ENCODE peak calls at places on chromosomes 3 and 15, in seven cellular contexts. X is SK-N-SH, E is GM23248, A is GM23338, G is PC-9, Q is PC-3, M is MM.1S. N is an unnamed sample. For H3F3A, the result is how much of the 10 kb centered on the place peaks cover.

GRCh38 chr3:172135185-172135584 is 95.8 kb downstream of the FNDC3B start:
- DNase-seq in M (no peak), E (no peak), G (no peak), X (no peak), A (no peak), Q (no peak), N (no peak)

GRCh38 chr3:173092038-173092437 is 49.0 kb downstream of the SPATA16 start:
- DNase-seq in Q (no peak), E (no peak), G (no peak), X (no peak), A (no peak), M (no peak), N (no peak)

GRCh38 chr15:92159906-92160841 is 233.5 kb upstream of the ST8SIA2 start:
- DNase-seq in X (peak), G (no peak), A (peak), Q (no peak), E (no peak), M (no peak), N (peak)

GRCh38 chr15:85759391-85759790 is 35.3 kb downstream of the KLHL25 start:
- DNase-seq in G (no peak), Q (no peak), E (no peak), X (peak), M (no peak), A (no peak), N (no peak)

GRCh38 chr3:49471856-49472495 is 1.9 kb downstream of the DAG1 start:
- DNase-seq in X (no peak), M (no peak), E (no peak), Q (no peak), A (peak), G (no peak), N (no peak)

GRCh38 chr15:98177950-98178848 is 217.7 kb downstream of the ARRDC4 start:
- DNase-seq in M (peak), E (peak), A (peak), G (peak), Q (peak), X (peak), N (peak)

GRCh38 chr15:44394062-44394461 is 33.4 kb upstream of the CTDSPL2 start:
- DNase-seq in M (no peak), Q (no peak), X (no peak), G (no peak), E (no peak), A (no peak), N (no peak)

GRCh38 chr15:98067339-98067738 is 106.8 kb downstream of the ARRDC4 start:
- DNase-seq in G (no peak), E (peak), X (no peak), A (no peak), M (no peak), Q (no peak), N (no peak)

GRCh38 chr3:98777286-98777685 is 14.1 kb downstream of the ST3GAL6 start:
- DNase-seq in M (no peak), X (no peak), G (no peak), E (no peak), A (no peak), Q (no peak), N (no peak)

GRCh38 chr3:188434594-188434993 is 280.6 kb downstream of the LPP start:
- DNase-seq in G (no peak), Q (no peak), E (no peak), X (no peak), M (no peak), A (no peak), N (no peak)

GRCh38 chr15:28098766-28099554 is at the start of gene OCA2:
- DNase-seq in Q (peak), M (no peak), E (peak), X (peak), G (peak), A (peak), N (peak)

GRCh38 chr3:18499256-18499655 is 74.1 kb upstream of the SATB1 start:
- DNase-seq in Q (no peak), E (no peak), A (no peak), G (no peak), X (no peak), M (no peak), N (no peak)

GRCh38 chr15:45644437-45644836 is 9.6 kb downstream of the SQOR start:
- DNase-seq in Q (no peak), A (no peak), M (no peak), G (no peak), E (no peak), X (no peak), N (no peak)

GRCh38 chr3:159293493-159293892 is 491.6 kb downstream of the MFSD1 start:
- DNase-seq in G (no peak), A (no peak), E (no peak), X (no peak), M (no peak), Q (no peak), N (no peak)

GRCh38 chr15:81859737-81860516 is 185.9 kb downstream of the MEX3B start:
- DNase-seq in M (peak), X (no peak), E (no peak), Q (no peak), A (no peak), G (no peak), N (no peak)

GRCh38 chr3:12400795-12401194 is 83.5 kb upstream of the TSEN2 start:
- DNase-seq in G (no peak), Q (peak), M (no peak), X (no peak), A (no peak), E (peak), N (no peak)

GRCh38 chr3:96192951-96193350 is 621.4 kb upstream of the EPHA6 start:
- DNase-seq in M (no peak), A (no peak), Q (peak), E (no peak), X (no peak), G (no peak), N (no peak)

GRCh38 chr3:49872801-49873281 is 3.1 kb upstream of the CAMKV start:
- DNase-seq in X (peak), Q (no peak), A (no peak), G (no peak), M (no peak), E (no peak), N (no peak)

GRCh38 chr3:130935761-130936160 is 41.9 kb downstream of the ATP2C1 start:
- DNase-seq in A (no peak), Q (peak), M (no peak), G (no peak), E (peak), X (no peak), N (no peak)

GRCh38 chr15:48388017-48388936 is 57.0 kb downstream of the DUT start:
- DNase-seq in Q (no peak), X (no peak), E (peak), A (no peak), G (no peak), M (no peak), N (no peak)

GRCh38 chr3:71658131-71658530 is 67.1 kb downstream of the EIF4E3 start:
- DNase-seq in A (no peak), X (no peak), E (peak), G (no peak), M (no peak), Q (peak), N (no peak)

GRCh38 chr3:107208100-107208499 is 169.1 kb upstream of the CCDC54 start:
- DNase-seq in X (no peak), E (peak), G (peak), M (no peak), Q (peak), A (no peak), N (peak)

GRCh38 chr3:114319453-114319852 is 25.6 kb downstream of the TIGIT start:
- DNase-seq in M (no peak), Q (peak), A (peak), G (peak), X (no peak), E (peak), N (peak)

DNA sequence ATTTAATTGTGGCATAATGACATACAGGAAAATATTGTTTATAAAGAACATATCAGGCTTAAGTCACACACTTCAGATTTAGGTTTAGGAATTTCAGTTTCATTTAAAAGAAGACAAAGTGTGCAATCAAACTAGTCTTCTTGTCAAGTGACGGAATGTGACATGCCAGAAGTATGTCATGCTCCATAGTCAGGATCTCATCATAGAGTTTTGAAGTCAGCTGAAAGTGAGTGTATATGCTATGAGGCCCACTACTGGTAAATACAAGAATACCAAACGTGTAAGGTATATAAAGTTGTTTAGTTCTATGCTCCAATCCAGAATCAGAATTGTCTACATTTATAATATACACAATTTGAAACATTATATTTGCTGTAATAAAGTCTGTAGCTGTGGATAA is 988.4 kb downstream of the TBL1XR1 start:
- DNase-seq in A (no peak), Q (peak), G (no peak), M (no peak), X (no peak), E (no peak), N (no peak)
- H3F3A ChIP-seq in A (under half), Q (under half), G (under half), M (under half), X (under half), E (under half), N (under half)

GRCh38 chr15:74362482-74362881 is 5.0 kb downstream of the CYP11A1 start:
- DNase-seq in X (no peak), E (no peak), Q (no peak), A (no peak), G (no peak), M (no peak), N (no peak)

GRCh38 chr15:74364936-74365618 is 2.4 kb downstream of the CYP11A1 start:
- DNase-seq in Q (no peak), X (no peak), M (no peak), G (no peak), A (peak), E (no peak), N (no peak)

GRCh38 chr15:74367296-74367854 is at the start of gene CYP11A1:
- DNase-seq in A (no peak), G (no peak), M (no peak), E (no peak), X (no peak), Q (no peak), N (no peak)

GRCh38 chr15:74368121-74368520 is 675 bp upstream of the CYP11A1 start:
- DNase-seq in M (no peak), E (no peak), X (no peak), A (no peak), Q (no peak), G (no peak), N (no peak)

GRCh38 chr15:74365619-74366445 is 1.6 kb downstream of the CYP11A1 start:
- DNase-seq in A (peak), X (no peak), Q (no peak), E (peak), G (peak), M (peak), N (peak)
- H3K27ac ChIP-seq in A (no peak), X (no peak), Q (no peak), E (no peak), G (peak), M (no peak), N (no peak)

DNA sequence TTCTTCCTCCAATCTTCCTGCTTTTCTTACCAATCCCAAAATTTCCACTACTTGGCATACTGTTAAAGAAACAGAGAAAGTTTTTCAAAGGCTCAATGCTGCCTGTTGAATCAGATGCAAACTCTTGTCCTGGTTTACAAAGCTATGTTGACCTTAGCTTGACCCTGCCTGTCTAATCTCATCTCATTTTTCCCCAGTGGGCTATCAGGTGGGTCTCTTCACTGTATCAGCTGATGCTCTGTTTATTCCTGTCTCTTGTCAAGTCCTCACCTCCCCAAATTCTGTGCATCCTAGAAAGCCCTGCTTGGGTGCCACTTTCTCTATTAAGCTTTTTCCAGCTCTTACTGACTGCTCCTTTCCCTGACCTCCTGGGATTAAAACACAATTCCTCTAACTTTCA is 18.2 kb downstream of the NFKBIZ start:
- DNase-seq in X (peak), A (no peak), Q (no peak), G (no peak), E (no peak), M (no peak), N (no peak)
- H3F3A ChIP-seq in X (under half), A (under half), Q (under half), G (under half), E (under half), M (under half), N (under half)

GRCh38 chr15:52252781-52253180 is 42.8 kb downstream of the MYO5C start:
- DNase-seq in Q (peak), X (no peak), M (no peak), A (no peak), E (peak), G (no peak), N (no peak)
- H3K27ac ChIP-seq in Q (peak), X (no peak), M (no peak), A (no peak), E (peak), G (peak), N (no peak)

GRCh38 chr3:16447156-16447555 is 66.3 kb downstream of the RFTN1 start:
- DNase-seq in X (no peak), Q (no peak), G (no peak), E (no peak), M (no peak), A (no peak), N (no peak)
- H3F3A ChIP-seq in X (under half), Q (under half), G (under half), E (under half), M (under half), A (under half), N (under half)